ENCODE peak calls at places on chromosome 19, in seven cellular contexts. One of them, this sample, is unnamed.

GRCh38 chr19:21143846-21144245 is 2.0 kb downstream of the ZNF431 start:
- DNase-seq in left ventricle myocardium superior: no peak
- DNase-seq in NCI-H510A: no peak
- DNase-seq in endothelial cell: no peak
- DNase-seq in GM23338: no peak
- DNase-seq in GM19239: no peak
- DNase-seq in naive B cell: no peak
- DNase-seq in this sample: no peak

GRCh38 chr19:42325896-42326771 is 699 bp downstream of the MEGF8 start:
- DNase-seq in left ventricle myocardium superior: peak; percentile 47
- DNase-seq in NCI-H510A: no peak
- DNase-seq in endothelial cell: peak; percentile 39
- DNase-seq in GM23338: peak; percentile 60
- DNase-seq in GM19239: no peak
- DNase-seq in naive B cell: peak; percentile 35
- DNase-seq in this sample: no peak

GRCh38 chr19:4707956-4708650 is 15.5 kb downstream of the DPP9 start:
- DNase-seq in left ventricle myocardium superior: peak; percentile 79
- DNase-seq in NCI-H510A: no peak
- DNase-seq in endothelial cell: no peak
- DNase-seq in GM23338: no peak
- DNase-seq in GM19239: no peak
- DNase-seq in naive B cell: no peak
- DNase-seq in this sample: no peak

GRCh38 chr19:45574526-45574925 is 10.1 kb downstream of the OPA3 start:
- DNase-seq in left ventricle myocardium superior: no peak
- DNase-seq in NCI-H510A: no peak
- DNase-seq in endothelial cell: no peak
- DNase-seq in GM23338: no peak
- DNase-seq in GM19239: no peak
- DNase-seq in naive B cell: no peak
- DNase-seq in this sample: no peak

GRCh38 chr19:32091196-32091595 is 254.2 kb upstream of the ZNF507 start:
- DNase-seq in left ventricle myocardium superior: no peak
- DNase-seq in NCI-H510A: no peak
- DNase-seq in endothelial cell: no peak
- DNase-seq in GM23338: no peak
- DNase-seq in GM19239: no peak
- DNase-seq in naive B cell: no peak
- DNase-seq in this sample: no peak

GRCh38 chr19:18896421-18896841 is 473 bp upstream of the CERS1 start:
- DNase-seq in left ventricle myocardium superior: no peak
- DNase-seq in NCI-H510A: no peak
- DNase-seq in endothelial cell: no peak
- DNase-seq in GM23338: peak; percentile 47
- DNase-seq in GM19239: no peak
- DNase-seq in naive B cell: no peak
- DNase-seq in this sample: no peak

GRCh38 chr19:1849999-1850398 is 1.7 kb upstream of the REXO1 start:
- DNase-seq in left ventricle myocardium superior: no peak
- DNase-seq in NCI-H510A: no peak
- DNase-seq in endothelial cell: no peak
- DNase-seq in GM23338: no peak
- DNase-seq in GM19239: no peak
- DNase-seq in naive B cell: no peak
- DNase-seq in this sample: no peak

GRCh38 chr19:58305932-58306323 is 751 bp downstream of the ERVK3-1 start:
- DNase-seq in left ventricle myocardium superior: no peak
- DNase-seq in NCI-H510A: no peak
- DNase-seq in endothelial cell: no peak
- DNase-seq in GM23338: no peak
- DNase-seq in GM19239: peak; percentile 16
- DNase-seq in naive B cell: no peak
- DNase-seq in this sample: no peak

GRCh38 chr19:55437410-55437809 is 5.7 kb downstream of the SHISA7 start:
- DNase-seq in left ventricle myocardium superior: peak; percentile 73
- DNase-seq in NCI-H510A: peak; percentile 33
- DNase-seq in endothelial cell: peak; percentile 78
- DNase-seq in GM23338: peak; percentile 93
- DNase-seq in GM19239: no peak
- DNase-seq in naive B cell: no peak
- DNase-seq in this sample: peak; percentile 83

GRCh38 chr19:11480081-11480926 is 542 bp downstream of the ELAVL3 start:
- DNase-seq in left ventricle myocardium superior: no peak
- DNase-seq in NCI-H510A: no peak
- DNase-seq in endothelial cell: no peak
- DNase-seq in GM23338: peak; percentile 46
- DNase-seq in GM19239: no peak
- DNase-seq in naive B cell: no peak
- DNase-seq in this sample: no peak

GRCh38 chr19:38596057-38596981 is 21.4 kb downstream of the MAP4K1 start:
- DNase-seq in left ventricle myocardium superior: peak; percentile 52
- DNase-seq in NCI-H510A: no peak
- DNase-seq in endothelial cell: peak; percentile 62
- DNase-seq in GM23338: peak; percentile 98
- DNase-seq in GM19239: no peak
- DNase-seq in naive B cell: no peak
- DNase-seq in this sample: peak; percentile 64

GRCh38 chr19:3482507-3483225 is 575 bp downstream of the SMIM44 start:
- DNase-seq in left ventricle myocardium superior: no peak
- DNase-seq in NCI-H510A: no peak
- DNase-seq in endothelial cell: no peak
- DNase-seq in GM23338: no peak
- DNase-seq in GM19239: no peak
- DNase-seq in naive B cell: no peak
- DNase-seq in this sample: no peak

GRCh38 chr19:11091343-11092153 is 2.3 kb downstream of the LDLR start:
- DNase-seq in left ventricle myocardium superior: peak; percentile 45
- DNase-seq in NCI-H510A: no peak
- DNase-seq in endothelial cell: peak; percentile 51
- DNase-seq in GM23338: peak; percentile 56
- DNase-seq in GM19239: no peak
- DNase-seq in naive B cell: no peak
- DNase-seq in this sample: no peak

GRCh38 chr19:4493104-4493928 is 21.2 kb downstream of the HDGFL2 start:
- DNase-seq in left ventricle myocardium superior: no peak
- DNase-seq in NCI-H510A: no peak
- DNase-seq in endothelial cell: no peak
- DNase-seq in GM23338: no peak
- DNase-seq in GM19239: no peak
- DNase-seq in naive B cell: no peak
- DNase-seq in this sample: no peak

GRCh38 chr19:3670258-3670795 is 29.9 kb downstream of the PIP5K1C start:
- DNase-seq in left ventricle myocardium superior: peak; percentile 83
- DNase-seq in NCI-H510A: no peak
- DNase-seq in endothelial cell: no peak
- DNase-seq in GM23338: no peak
- DNase-seq in GM19239: no peak
- DNase-seq in naive B cell: no peak
- DNase-seq in this sample: no peak

GRCh38 chr19:32459199-32459865 is 53.8 kb downstream of the DPY19L3 start:
- DNase-seq in left ventricle myocardium superior: no peak
- DNase-seq in NCI-H510A: no peak
- DNase-seq in endothelial cell: no peak
- DNase-seq in GM23338: no peak
- DNase-seq in GM19239: no peak
- DNase-seq in naive B cell: no peak
- DNase-seq in this sample: no peak

GRCh38 chr19:30228113-30228725 is 144.0 kb upstream of the ZNF536 start:
- DNase-seq in left ventricle myocardium superior: peak; percentile 36
- DNase-seq in NCI-H510A: no peak
- DNase-seq in endothelial cell: no peak
- DNase-seq in GM23338: peak; percentile 54
- DNase-seq in GM19239: peak; percentile 27
- DNase-seq in naive B cell: no peak
- DNase-seq in this sample: no peak

GRCh38 chr19:56746367-56746766 is 74.8 kb upstream of the ZNF835 start:
- DNase-seq in left ventricle myocardium superior: no peak
- DNase-seq in NCI-H510A: no peak
- DNase-seq in endothelial cell: no peak
- DNase-seq in GM23338: no peak
- DNase-seq in GM19239: no peak
- DNase-seq in naive B cell: no peak
- DNase-seq in this sample: no peak

GRCh38 chr19:33487901-33488817 is 33.4 kb downstream of the PEPD start:
- DNase-seq in left ventricle myocardium superior: peak; percentile 8
- DNase-seq in NCI-H510A: no peak
- DNase-seq in endothelial cell: no peak
- DNase-seq in GM23338: no peak
- DNase-seq in GM19239: no peak
- DNase-seq in naive B cell: no peak
- DNase-seq in this sample: no peak

GRCh38 chr19:18436651-18437478 is 1.1 kb downstream of the ISYNA1 start:
- DNase-seq in left ventricle myocardium superior: peak; percentile 83
- DNase-seq in NCI-H510A: no peak
- DNase-seq in endothelial cell: peak; percentile 65
- DNase-seq in GM23338: peak; percentile 96
- DNase-seq in GM19239: peak; percentile 99
- DNase-seq in naive B cell: peak; percentile 72
- DNase-seq in this sample: no peak

GRCh38 chr19:15962319-15962718 is 13.5 kb downstream of the OR10H4 start:
- DNase-seq in left ventricle myocardium superior: no peak
- DNase-seq in NCI-H510A: no peak
- DNase-seq in endothelial cell: no peak
- DNase-seq in GM23338: no peak
- DNase-seq in GM19239: no peak
- DNase-seq in naive B cell: no peak
- DNase-seq in this sample: no peak

GRCh38 chr19:4066682-4067395 is at the start of gene ZBTB7A:
- DNase-seq in left ventricle myocardium superior: peak; percentile 91
- DNase-seq in NCI-H510A: peak; percentile 65
- DNase-seq in endothelial cell: peak; percentile 72
- DNase-seq in GM23338: peak; percentile 74
- DNase-seq in GM19239: peak; percentile 75
- DNase-seq in naive B cell: peak; percentile 81
- DNase-seq in this sample: no peak

GRCh38 chr19:18130523-18131242 is 22.3 kb upstream of the PIK3R2 start:
- DNase-seq in left ventricle myocardium superior: no peak
- DNase-seq in NCI-H510A: no peak
- DNase-seq in endothelial cell: no peak
- DNase-seq in GM23338: no peak
- DNase-seq in GM19239: no peak
- DNase-seq in naive B cell: no peak
- DNase-seq in this sample: no peak

GRCh38 chr19:49094505-49095482 is 9.5 kb downstream of the SNRNP70 start:
- DNase-seq in left ventricle myocardium superior: peak; percentile 79
- DNase-seq in NCI-H510A: no peak
- DNase-seq in endothelial cell: no peak
- DNase-seq in GM23338: no peak
- DNase-seq in GM19239: no peak
- DNase-seq in naive B cell: no peak
- DNase-seq in this sample: no peak

GRCh38 chr19:42053037-42053935 is 16.7 kb downstream of the GRIK5 start:
- DNase-seq in left ventricle myocardium superior: no peak
- DNase-seq in NCI-H510A: no peak
- DNase-seq in endothelial cell: no peak
- DNase-seq in GM23338: no peak
- DNase-seq in GM19239: no peak
- DNase-seq in naive B cell: no peak
- DNase-seq in this sample: no peak

GRCh38 chr19:8334458-8335342 is 8.4 kb downstream of the KANK3 start:
- DNase-seq in left ventricle myocardium superior: peak; percentile 74
- DNase-seq in NCI-H510A: peak; percentile 85
- DNase-seq in endothelial cell: peak; percentile 49
- DNase-seq in GM23338: peak; percentile 88
- DNase-seq in GM19239: peak; percentile 75
- DNase-seq in naive B cell: no peak
- DNase-seq in this sample: no peak

This sample was measured in NCI-H187.